ENCODE peak calls at places on chromosomes 13 and 19, in nine cellular contexts. T is A172, C is H9, A is NCI-H187, Q is T follicular helper cell, R is NCI-H1092 treated with DMSO at 0.1 percent for 48 hours, N is cardiac muscle cell, L is ecto neural progenitor cell, D is GM10248. J is an unnamed sample.

GRCh38 chr13:25192052-25192451 is 20.0 kb upstream of the AMER2 start:
- DNase-seq in N (no peak), A (no peak), L (no peak), D (no peak), T (no peak), Q (no peak), R (no peak), C (no peak), J (no peak)

GRCh38 chr19:56765107-56765506 is 75.4 kb downstream of the PEG3 start:
- DNase-seq in D (no peak), R (no peak), T (no peak), N (peak; percentile 25), Q (no peak), A (no peak), L (no peak), C (no peak), J (no peak)

GRCh38 chr13:63490149-63490548 is 2074.5 kb upstream of the PCDH20 start:
- DNase-seq in L (no peak), D (no peak), A (no peak), N (no peak), T (no peak), Q (no peak), R (no peak), C (no peak), J (no peak)

GRCh38 chr19:50695251-50696064 is 24.1 kb downstream of the SHANK1 start:
- DNase-seq in A (no peak), D (peak; percentile 68), T (no peak), C (no peak), N (peak; percentile 21), R (peak; percentile 17), L (peak; percentile 85), Q (no peak), J (no peak)

GRCh38 chr13:109924376-109924775 is 138.0 kb upstream of the IRS2 start:
- DNase-seq in D (no peak), L (no peak), C (no peak), Q (no peak), N (no peak), R (no peak), T (no peak), A (no peak), J (no peak)

GRCh38 chr19:38893341-38893771 is 6.1 kb downstream of the SIRT2 start:
- DNase-seq in A (no peak), R (no peak), N (no peak), D (no peak), Q (no peak), L (no peak), C (no peak), T (no peak), J (no peak)

GRCh38 chr19:38139122-38139521 is 84.9 kb downstream of the DPF1 start:
- DNase-seq in C (no peak), Q (no peak), R (no peak), A (no peak), D (no peak), T (no peak), N (no peak), L (no peak), J (no peak)

GRCh38 chr13:111049791-111050538 is 65.1 kb upstream of the ARHGEF7 start:
- DNase-seq in L (no peak), C (no peak), A (no peak), T (peak; percentile 67), D (no peak), N (peak; percentile 44), R (no peak), Q (no peak), J (no peak)

GRCh38 chr13:41751277-41751676 is 209.6 kb downstream of the VWA8 start:
- DNase-seq in L (no peak), D (no peak), R (no peak), A (no peak), N (peak; percentile 86), C (no peak), Q (no peak), T (peak; percentile 11), J (no peak)

GRCh38 chr13:39273953-39274352 is 235.7 kb downstream of the NHLRC3 start:
- DNase-seq in A (no peak), L (no peak), R (peak; percentile 9), N (peak; percentile 26), T (peak; percentile 6), Q (no peak), D (no peak), C (peak; percentile 38), J (peak; percentile 29)

GRCh38 chr19:15369594-15369891 is 10.0 kb downstream of the AKAP8 start:
- DNase-seq in D (no peak), T (no peak), C (no peak), R (no peak), L (no peak), Q (no peak), A (no peak), N (no peak), J (no peak)

GRCh38 chr13:38872693-38873092 is 117.9 kb downstream of the STOML3 start:
- DNase-seq in Q (peak; percentile 3), D (peak; percentile 31), L (peak; percentile 72), T (peak; percentile 21), C (peak; percentile 67), R (peak; percentile 21), N (peak; percentile 57), A (no peak), J (peak; percentile 50)

GRCh38 chr13:113034451-113035208 is 65.6 kb downstream of the MCF2L start:
- DNase-seq in N (peak; percentile 69), Q (no peak), T (peak; percentile 65), D (no peak), A (no peak), L (peak; percentile 63), C (peak; percentile 60), R (no peak), J (peak; percentile 6)

GRCh38 chr13:39952244-39953233 is 297.1 kb downstream of the COG6 start:
- DNase-seq in L (no peak), A (no peak), D (no peak), Q (no peak), T (peak; percentile 6), C (no peak), N (peak; percentile 69), R (no peak), J (peak; percentile 15)

GRCh38 chr19:6491802-6492592 is 10.1 kb downstream of the TUBB4A start:
- DNase-seq in D (no peak), R (no peak), T (no peak), A (no peak), Q (no peak), C (no peak), L (no peak), N (no peak), J (peak; percentile 6)

GRCh38 chr19:679418-680286 is 3.5 kb downstream of the FSTL3 start:
- DNase-seq in N (peak; percentile 89), C (peak; percentile 64), L (peak; percentile 77), D (no peak), A (no peak), Q (no peak), T (peak; percentile 49), R (no peak), J (peak; percentile 25)

GRCh38 chr19:6268382-6268771 is 11.4 kb downstream of the MLLT1 start:
- DNase-seq in Q (no peak), R (no peak), T (no peak), C (no peak), L (no peak), D (no peak), N (no peak), A (no peak), J (no peak)

GRCh38 chr13:82963466-82963865 is 918.8 kb downstream of the SLITRK1 start:
- DNase-seq in A (no peak), D (no peak), R (no peak), L (no peak), C (no peak), Q (no peak), N (peak; percentile 41), T (peak; percentile 3), J (peak; percentile 3)

GRCh38 chr19:33110201-33110910 is 21.6 kb upstream of the WDR88 start:
- DNase-seq in A (no peak), C (no peak), N (peak; percentile 52), R (no peak), L (no peak), D (no peak), T (peak; percentile 64), Q (no peak), J (peak; percentile 86)

GRCh38 chr13:30846311-30846710 is 59.8 kb upstream of the MEDAG start:
- DNase-seq in Q (no peak), D (no peak), R (no peak), T (peak; percentile 33), A (no peak), L (no peak), N (peak; percentile 55), C (no peak), J (peak; percentile 94)

GRCh38 chr19:17766543-17767131 is 15.4 kb downstream of the FCHO1 start:
- DNase-seq in T (peak; percentile 81), C (peak; percentile 93), R (peak; percentile 48), L (peak; percentile 86), A (peak; percentile 17), Q (no peak), D (peak; percentile 70), N (peak; percentile 92), J (peak; percentile 73)

GRCh38 chr19:7149956-7150705 is 80.6 kb downstream of the ZNF557 start:
- DNase-seq in D (no peak), Q (no peak), N (no peak), C (peak; percentile 38), L (no peak), T (no peak), A (no peak), R (no peak), J (no peak)

GRCh38 chr19:38224014-38224862 is at the start of gene DPF1:
- DNase-seq in A (peak; percentile 23), C (peak; percentile 90), T (peak; percentile 60), Q (no peak), R (peak; percentile 31), L (peak; percentile 93), N (peak; percentile 75), D (peak; percentile 95), J (peak; percentile 23)

GRCh38 chr19:18761531-18762110 is 29.5 kb downstream of the COMP start:
- DNase-seq in Q (no peak), D (no peak), A (no peak), T (no peak), R (peak; percentile 38), N (no peak), L (no peak), C (no peak), J (no peak)

GRCh38 chr19:677201-677600 is 1.0 kb downstream of the FSTL3 start:
- DNase-seq in L (no peak), Q (no peak), N (peak; percentile 87), T (peak; percentile 93), A (no peak), D (no peak), R (no peak), C (no peak), J (peak; percentile 70)

GRCh38 chr13:49938921-49939320 is 2.8 kb upstream of the SPRYD7 start:
- DNase-seq in L (no peak), Q (no peak), A (no peak), C (no peak), D (no peak), N (no peak), R (no peak), T (no peak), J (peak; percentile 13)

GRCh38 chr13:27283906-27284523 is 13.4 kb downstream of the RASL11A start:
- DNase-seq in N (peak; percentile 44), C (peak; percentile 19), T (peak; percentile 13), A (no peak), R (peak; percentile 41), L (no peak), D (no peak), Q (no peak), J (no peak)

GRCh38 chr19:6239401-6239844 is 40.4 kb downstream of the MLLT1 start:
- DNase-seq in A (no peak), C (no peak), D (no peak), R (no peak), L (no peak), Q (no peak), N (peak; percentile 62), T (no peak), J (no peak)

GRCh38 chr19:30450101-30450500 is 77.9 kb downstream of the ZNF536 start:
- DNase-seq in C (peak; percentile 69), D (no peak), T (no peak), N (peak; percentile 45), Q (no peak), R (no peak), L (no peak), A (no peak), J (peak; percentile 67)

GRCh38 chr13:28324181-28324789 is 170.6 kb downstream of the FLT1 start:
- DNase-seq in R (peak; percentile 44), T (peak; percentile 73), L (peak; percentile 72), A (no peak), Q (peak; percentile 29), C (peak; percentile 79), N (peak; percentile 76), D (peak; percentile 82), J (peak; percentile 43)

GRCh38 chr13:66981912-66982311 is 248.2 kb downstream of the PCDH9 start:
- DNase-seq in N (no peak), L (no peak), R (no peak), Q (no peak), T (no peak), C (no peak), A (no peak), D (no peak), J (no peak)